ENCODE peak calls at places on chromosomes 3 and 15, in six cellular contexts. B, K, Q, E, X and A are unnamed samples.

GRCh38 chr3:152662157-152662556 is 172.8 kb upstream of the P2RY1 start:
- DNase-seq in X (no peak), K (no peak), E (no peak), Q (no peak), B (no peak), A (no peak)

GRCh38 chr15:52804526-52805081 is 14.5 kb upstream of the ONECUT1 start:
- DNase-seq in Q (no peak), B (no peak), K (no peak), E (no peak), X (peak), A (peak)

GRCh38 chr3:3447671-3448070 is 268.2 kb upstream of the CRBN start:
- DNase-seq in X (no peak), E (no peak), Q (no peak), B (no peak), K (no peak), A (no peak)

GRCh38 chr3:171284308-171285075 is 175.7 kb downstream of the TNIK start:
- DNase-seq in B (no peak), K (no peak), E (no peak), X (peak), Q (no peak), A (no peak)

GRCh38 chr15:34436126-34436955 is 1.3 kb downstream of the GOLGA8A start:
- DNase-seq in Q (no peak), E (no peak), B (no peak), X (peak), K (peak), A (peak)

GRCh38 chr3:112084980-112085697 is 1.1 kb upstream of the C3orf52 start:
- DNase-seq in B (no peak), X (no peak), E (no peak), K (no peak), Q (no peak), A (no peak)

GRCh38 chr15:40310001-40310959 is 2.5 kb upstream of the PLCB2 start:
- DNase-seq in E (no peak), K (peak), X (peak), B (no peak), Q (peak), A (peak)

GRCh38 chr15:38662805-38663204 is 98.2 kb upstream of the RASGRP1 start:
- DNase-seq in Q (no peak), E (no peak), X (no peak), K (no peak), B (no peak), A (no peak)

GRCh38 chr3:100653731-100654309 is 44.4 kb downstream of the ADGRG7 start:
- DNase-seq in E (no peak), X (no peak), Q (no peak), B (no peak), K (no peak), A (peak)

GRCh38 chr3:73284432-73284831 is 223.0 kb downstream of the EBLN2 start:
- DNase-seq in X (no peak), Q (no peak), B (no peak), K (no peak), E (no peak), A (peak)